ENCODE peak calls at places on chromosomes 2 and 18, in ten cellular contexts. O is upper lobe of left lung, G is stomach, J is psoas muscle, Q is GM06990, B is body of pancreas, R is GM12865, C is mammary epithelial cell, U is Peyer's patch, W is cardiac muscle cell. D is an unnamed sample.

GRCh38 chr2:182360012-182360662 is 66.7 kb downstream of the PDE1A start:
- DNase-seq in O (no peak), G (peak), J (peak), Q (no peak), B (peak), R (no peak), C (peak), U (peak), W (no peak), D (peak)

GRCh38 chr2:10647451-10647850 is 42.3 kb downstream of the NOL10 start:
- DNase-seq in O (no peak), G (no peak), J (no peak), Q (no peak), B (no peak), R (no peak), C (no peak), U (no peak), W (no peak), D (no peak)

GRCh38 chr2:206642075-206643025 is at the start of gene FAM237A:
- DNase-seq in O (peak), G (no peak), J (peak), Q (no peak), B (peak), R (peak), C (peak), U (no peak), W (peak), D (peak)

GRCh38 chr2:241547781-241548450 is 10.6 kb upstream of the BOK start:
- DNase-seq in O (no peak), G (no peak), J (no peak), Q (no peak), B (no peak), R (no peak), C (no peak), U (no peak), W (no peak), D (no peak)

GRCh38 chr2:224754129-224754528 is 38.0 kb upstream of the CCDC195 start:
- DNase-seq in O (no peak), G (no peak), J (no peak), Q (no peak), B (no peak), R (no peak), C (peak), U (no peak), W (no peak), D (no peak)

GRCh38 chr18:35658112-35658511 is 76.6 kb downstream of the GALNT1 start:
- DNase-seq in O (no peak), G (no peak), J (no peak), Q (no peak), B (no peak), R (no peak), C (no peak), U (no peak), W (no peak), D (no peak)

GRCh38 chr2:158502984-158503383 is 46.2 kb downstream of the PKP4 start:
- DNase-seq in O (no peak), G (no peak), J (no peak), Q (no peak), B (no peak), R (no peak), C (no peak), U (no peak), W (no peak), D (no peak)

GRCh38 chr18:21101172-21101571 is 10.4 kb downstream of the ROCK1 start:
- DNase-seq in O (no peak), G (no peak), J (no peak), Q (no peak), B (no peak), R (no peak), C (no peak), U (no peak), W (no peak), D (no peak)

DNA sequence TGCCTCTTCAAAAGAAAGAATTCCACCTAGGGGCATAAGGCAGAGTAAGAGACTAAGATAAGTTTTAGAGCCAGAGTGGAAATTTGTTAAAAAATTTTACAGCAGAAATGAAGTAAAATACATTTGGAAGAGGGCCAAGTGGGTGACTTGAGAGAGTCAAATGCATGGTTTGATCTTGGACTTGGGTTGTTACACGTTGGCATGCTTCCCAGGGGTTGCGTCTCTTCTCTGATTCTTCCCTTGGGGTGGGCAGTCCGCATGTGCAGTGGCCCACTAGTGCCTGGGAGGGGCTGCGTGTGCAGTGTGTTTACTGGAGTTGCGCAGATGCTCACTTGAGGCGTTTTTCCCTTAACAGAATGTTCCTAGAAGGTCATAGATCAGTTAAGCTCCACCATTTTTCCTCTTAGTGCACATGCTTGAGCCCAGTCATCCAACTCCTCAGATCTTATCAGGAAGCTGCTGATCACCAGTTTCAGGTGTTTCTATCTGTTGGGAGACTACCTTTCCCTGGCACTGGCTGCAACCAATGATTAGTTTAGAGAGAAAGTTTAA is 13.1 kb downstream of the SEH1L start:
- DNase-seq in O (no peak), G (no peak), J (no peak), Q (no peak), B (no peak), R (no peak), C (no peak), U (no peak), W (no peak), D (no peak)
- H3K4me3 ChIP-seq in O (no peak), G (no peak), J (no peak), Q (no peak), B (no peak), R (no peak), C (no peak), U (no peak), W (no peak), D (no peak)

GRCh38 chr18:77066689-77067088 is 65.9 kb downstream of the MBP start:
- DNase-seq in O (no peak), G (no peak), J (no peak), Q (no peak), B (no peak), R (no peak), C (no peak), U (no peak), W (no peak), D (no peak)

GRCh38 chr18:77067315-77068061 is 65.1 kb downstream of the MBP start:
- DNase-seq in O (peak), G (peak), J (peak), Q (peak), B (no peak), R (peak), C (peak), U (peak), W (no peak), D (peak)

GRCh38 chr18:77063256-77063655 is 69.3 kb downstream of the MBP start:
- DNase-seq in O (no peak), G (peak), J (no peak), Q (peak), B (no peak), R (peak), C (peak), U (peak), W (no peak), D (no peak)

GRCh38 chr18:77066101-77066500 is 66.5 kb downstream of the MBP start:
- DNase-seq in O (no peak), G (no peak), J (no peak), Q (no peak), B (no peak), R (no peak), C (no peak), U (no peak), W (no peak), D (no peak)

DNA sequence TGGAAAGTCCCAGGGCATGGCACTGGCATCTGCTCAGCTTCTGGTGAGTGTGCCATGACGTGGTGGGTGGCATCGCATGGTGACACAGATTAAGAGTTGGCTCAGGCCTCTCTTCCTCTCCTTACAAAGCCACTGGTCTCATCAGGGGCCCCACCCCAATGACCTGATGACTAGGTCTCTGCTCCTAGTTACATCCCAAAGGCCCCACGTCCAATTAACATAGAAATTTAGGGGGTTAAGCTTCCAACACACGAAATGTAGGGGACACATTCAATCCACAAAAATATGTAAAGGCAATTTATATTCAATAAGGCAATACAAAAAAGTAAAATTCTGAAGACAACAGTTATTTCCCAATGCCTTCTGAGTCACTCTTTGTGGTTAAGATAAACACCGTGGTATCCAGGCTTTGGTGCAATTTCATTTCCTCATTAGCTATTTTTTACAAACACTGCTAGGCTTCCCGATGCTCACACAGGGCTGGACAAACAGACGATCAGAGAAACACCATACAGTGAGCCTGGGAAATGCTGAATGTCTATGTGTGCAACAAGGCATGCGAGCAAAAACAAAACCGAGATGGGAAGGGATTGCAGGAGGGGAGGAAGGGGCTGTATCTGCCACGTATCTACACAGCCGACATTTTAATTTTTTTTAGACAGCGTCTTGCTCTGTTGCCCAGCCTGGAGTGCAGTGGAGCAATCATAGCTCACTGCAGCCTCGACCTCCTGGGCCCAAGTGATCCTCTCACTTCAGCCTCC is 67.2 kb downstream of the MBP start:
- DNase-seq in O (no peak), G (peak), J (peak), Q (peak), B (no peak), R (peak), C (peak), U (no peak), W (no peak), D (no peak)
- H3K4me3 ChIP-seq in O (no peak), G (no peak), J (no peak), Q (no peak), B (no peak), R (no peak), C (no peak), U (no peak), W (no peak), D (no peak)

DNA sequence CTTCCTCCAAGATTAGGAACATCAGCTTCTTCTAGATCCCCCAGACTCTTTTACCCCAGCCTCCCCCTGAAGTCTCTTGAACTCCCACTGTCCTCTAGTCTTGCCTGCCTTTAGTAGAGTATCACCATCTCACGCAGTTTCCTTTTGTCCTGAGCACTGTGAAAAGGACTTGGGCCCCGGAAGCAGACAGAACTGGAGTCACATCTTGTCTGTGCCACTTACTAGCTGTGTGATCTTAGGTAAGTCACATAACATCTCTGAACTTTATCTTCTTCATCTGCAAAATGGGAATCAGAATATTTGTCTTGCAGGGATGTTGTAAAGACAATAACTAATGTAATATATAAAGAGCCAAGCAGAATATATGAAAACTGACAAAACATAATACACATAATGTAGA is 8.4 kb upstream of the TRABD2A start:
- DNase-seq in O (no peak), G (no peak), J (no peak), Q (no peak), B (no peak), R (no peak), C (no peak), U (no peak), W (no peak), D (no peak)
- H3K4me3 ChIP-seq in O (peak), G (no peak), J (no peak), Q (no peak), B (no peak), R (peak), C (peak), U (peak), W (no peak), D (no peak)

GRCh38 chr18:9055185-9055584 is 47.3 kb upstream of the NDUFV2 start:
- DNase-seq in O (no peak), G (no peak), J (no peak), Q (no peak), B (no peak), R (peak), C (peak), U (no peak), W (no peak), D (no peak)

GRCh38 chr18:9057646-9058045 is 44.9 kb upstream of the NDUFV2 start:
- DNase-seq in O (no peak), G (no peak), J (no peak), Q (no peak), B (no peak), R (no peak), C (no peak), U (no peak), W (no peak), D (no peak)

GRCh38 chr18:9058426-9058825 is 44.1 kb upstream of the NDUFV2 start:
- DNase-seq in O (no peak), G (no peak), J (no peak), Q (no peak), B (no peak), R (no peak), C (no peak), U (no peak), W (no peak), D (no peak)

GRCh38 chr18:9053814-9054213 is 48.7 kb upstream of the NDUFV2 start:
- DNase-seq in O (no peak), G (no peak), J (no peak), Q (no peak), B (no peak), R (no peak), C (no peak), U (no peak), W (no peak), D (no peak)

DNA sequence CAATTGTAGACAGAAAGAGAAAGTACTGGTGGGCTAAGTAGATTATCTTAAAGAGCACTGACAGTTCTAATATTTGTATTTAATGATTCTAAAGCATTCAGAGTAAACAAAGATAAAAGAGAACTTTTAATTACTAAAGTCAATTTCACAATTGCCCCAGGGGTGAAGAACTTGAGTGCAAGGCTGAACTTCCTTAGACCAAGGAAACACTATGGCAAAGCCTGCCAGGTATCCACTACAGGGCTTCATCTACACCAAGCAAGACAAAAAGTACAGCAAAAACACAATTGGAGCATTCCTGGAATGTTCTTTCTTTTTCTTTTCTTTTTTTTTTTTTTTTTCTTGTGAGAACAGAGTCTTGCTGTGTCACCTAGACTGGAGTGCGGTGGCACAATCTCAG is 46.9 kb upstream of the NDUFV2 start:
- DNase-seq in O (no peak), G (no peak), J (no peak), Q (no peak), B (no peak), R (no peak), C (no peak), U (no peak), W (no peak), D (no peak)
- H3K4me3 ChIP-seq in O (no peak), G (no peak), J (no peak), Q (no peak), B (no peak), R (no peak), C (peak), U (no peak), W (no peak), D (no peak)

GRCh38 chr18:10131036-10131774 is 217.4 kb downstream of the VAPA start:
- DNase-seq in O (no peak), G (no peak), J (no peak), Q (no peak), B (no peak), R (no peak), C (no peak), U (no peak), W (peak), D (no peak)

GRCh38 chr18:10130626-10131025 is 216.8 kb downstream of the VAPA start:
- DNase-seq in O (no peak), G (no peak), J (no peak), Q (no peak), B (no peak), R (no peak), C (no peak), U (no peak), W (no peak), D (no peak)

GRCh38 chr18:10133516-10133915 is 219.7 kb downstream of the VAPA start:
- DNase-seq in O (no peak), G (no peak), J (no peak), Q (no peak), B (no peak), R (no peak), C (no peak), U (no peak), W (no peak), D (no peak)

GRCh38 chr18:10134204-10134603 is 220.4 kb downstream of the VAPA start:
- DNase-seq in O (no peak), G (no peak), J (no peak), Q (no peak), B (no peak), R (no peak), C (no peak), U (no peak), W (no peak), D (no peak)

GRCh38 chr18:10131783-10132381 is 218.1 kb downstream of the VAPA start:
- DNase-seq in O (peak), G (no peak), J (no peak), Q (no peak), B (peak), R (no peak), C (no peak), U (no peak), W (peak), D (no peak)
- H3K4me3 ChIP-seq in O (peak), G (peak), J (peak), Q (no peak), B (no peak), R (no peak), C (no peak), U (peak), W (peak), D (no peak)

DNA sequence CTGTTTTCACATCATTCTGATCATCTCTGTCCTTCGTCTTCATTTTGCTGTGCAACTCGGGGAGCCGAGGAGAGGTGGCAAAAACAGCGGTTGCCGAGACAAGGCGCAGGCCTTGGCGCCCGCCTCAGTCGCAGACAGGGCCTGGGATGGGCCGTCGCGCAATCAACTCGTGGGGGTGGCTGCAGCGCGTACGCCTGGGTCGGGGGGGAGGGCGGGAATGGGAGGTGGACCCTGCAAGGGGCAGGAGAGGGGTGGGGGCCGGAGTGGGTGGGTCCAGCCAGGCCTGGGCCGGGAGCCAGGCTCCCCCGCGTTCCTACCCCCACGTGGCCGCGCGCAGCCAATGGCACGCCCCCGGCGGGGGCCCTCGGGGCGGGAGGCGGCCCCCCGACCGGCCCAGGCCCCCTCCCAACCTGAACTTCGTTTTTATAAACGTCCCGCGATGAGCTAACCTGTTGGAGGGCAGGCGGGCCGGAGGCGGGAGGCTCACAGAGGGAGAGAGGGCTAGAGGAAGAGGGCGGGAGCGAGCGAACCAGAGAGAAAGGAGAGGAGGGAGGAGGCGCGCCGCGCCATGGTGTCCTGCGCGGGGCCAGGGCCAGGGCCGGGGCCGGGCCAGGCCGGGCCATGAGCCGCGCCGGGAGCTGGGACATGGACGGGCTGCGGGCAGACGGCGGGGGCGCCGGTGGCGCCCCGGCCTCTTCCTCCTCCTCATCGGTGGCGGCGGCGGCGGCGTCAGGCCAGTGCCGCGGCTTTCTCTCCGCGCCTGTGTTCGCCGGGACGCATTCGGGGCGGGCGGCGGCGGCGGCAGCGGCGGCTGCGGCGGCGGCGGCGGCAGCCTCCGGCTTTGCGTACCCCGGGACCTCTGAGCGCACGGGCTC is at the start of gene HOXD13:
- DNase-seq in O (peak), G (peak), J (no peak), Q (no peak), B (no peak), R (no peak), C (no peak), U (peak), W (peak), D (no peak)
- H3K4me3 ChIP-seq in O (peak), G (peak), J (peak), Q (no peak), B (no peak), R (no peak), C (no peak), U (peak), W (peak), D (no peak)

GRCh38 chr2:88350262-88350640 is 102.2 kb downstream of the FOXI3 start:
- DNase-seq in O (peak), G (no peak), J (no peak), Q (no peak), B (peak), R (no peak), C (no peak), U (no peak), W (no peak), D (no peak)
- H3K4me3 ChIP-seq in O (peak), G (peak), J (no peak), Q (no peak), B (peak), R (no peak), C (peak), U (peak), W (peak), D (no peak)

GRCh38 chr2:27306657-27307544 is 1.3 kb downstream of the UCN start:
- DNase-seq in O (peak), G (no peak), J (no peak), Q (no peak), B (no peak), R (no peak), C (no peak), U (no peak), W (no peak), D (no peak)

GRCh38 chr2:27309651-27310050 is 1.4 kb upstream of the UCN start:
- DNase-seq in O (no peak), G (no peak), J (no peak), Q (no peak), B (no peak), R (no peak), C (no peak), U (no peak), W (no peak), D (no peak)

GRCh38 chr2:27307545-27308358 is 493 bp downstream of the UCN start:
- DNase-seq in O (peak), G (no peak), J (no peak), Q (no peak), B (peak), R (no peak), C (no peak), U (no peak), W (peak), D (no peak)

GRCh38 chr2:27306136-27306535 is 2.1 kb downstream of the UCN start:
- DNase-seq in O (peak), G (no peak), J (no peak), Q (no peak), B (peak), R (peak), C (no peak), U (no peak), W (no peak), D (no peak)

DNA sequence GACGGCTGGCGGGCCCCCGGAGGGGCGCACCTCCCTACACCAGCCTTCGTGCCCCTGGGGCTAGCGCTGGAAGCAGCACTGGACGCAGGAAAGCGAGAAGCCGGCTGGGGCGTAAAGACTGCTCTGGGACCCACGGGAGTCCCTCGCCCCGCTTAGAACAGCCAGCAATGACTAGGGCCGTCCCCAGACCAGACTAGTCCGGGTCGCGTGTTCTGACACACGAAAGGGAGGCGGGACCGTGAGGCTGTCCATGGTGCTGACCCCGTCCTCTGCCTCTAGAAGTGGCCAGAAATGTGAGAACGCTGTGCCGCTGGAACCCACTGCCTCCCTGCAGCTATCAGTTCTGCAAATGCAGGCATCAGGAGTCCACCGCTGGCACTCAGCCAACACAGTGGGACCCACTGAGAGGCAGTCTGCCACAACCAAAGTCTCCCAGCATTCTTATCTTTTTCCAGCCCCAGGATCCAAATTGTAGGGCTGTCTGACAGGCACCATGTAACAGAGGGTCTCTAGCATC is at the start of gene UCN:
- DNase-seq in O (peak), G (no peak), J (peak), Q (no peak), B (peak), R (no peak), C (peak), U (no peak), W (peak), D (peak)
- H3K4me3 ChIP-seq in O (no peak), G (no peak), J (no peak), Q (no peak), B (no peak), R (no peak), C (no peak), U (no peak), W (no peak), D (no peak)

D was measured in adrenal gland.